ENCODE peak calls at places on chromosomes 2 and 18, in ten cellular contexts. U is ovary, Z is adrenal gland, D is OCI-LY7, T is hepatocyte, F is HCT116, I is right lobe of liver, S is ascending aorta, R is upper lobe of right lung, G is A549. Y is an unnamed sample.

GRCh38 chr2:38439226-38439612 is 62.1 kb upstream of the ATL2 start:
- DNase-seq in U (no peak), Z (peak; percentile 33), D (no peak), T (no peak), F (no peak), I (no peak), S (no peak), R (no peak), G (no peak), Y (no peak)

GRCh38 chr2:95525294-95526035 is 40.9 kb upstream of the TRIM43B start:
- DNase-seq in U (no peak), Z (no peak), D (no peak), T (no peak), F (no peak), I (no peak), S (no peak), R (peak; percentile 83), G (no peak), Y (no peak)

GRCh38 chr2:69138247-69138754 is 125.3 kb downstream of the ANTXR1 start:
- DNase-seq in U (no peak), Z (no peak), D (no peak), T (no peak), F (peak; percentile 15), I (no peak), S (no peak), R (no peak), G (peak; percentile 36), Y (no peak)

GRCh38 chr2:120985174-120985996 is 249.7 kb downstream of the GLI2 start:
- DNase-seq in U (no peak), Z (no peak), D (no peak), T (no peak), F (no peak), I (no peak), S (no peak), R (no peak), G (no peak), Y (no peak)

GRCh38 chr2:160970052-160970846 is 190.0 kb upstream of the TANK start:
- DNase-seq in U (peak; percentile 64), Z (peak; percentile 48), D (peak; percentile 29), T (peak; percentile 82), F (peak; percentile 55), I (no peak), S (no peak), R (no peak), G (peak; percentile 85), Y (no peak)

GRCh38 chr2:164014068-164014577 is 278.3 kb upstream of the FIGN start:
- DNase-seq in U (no peak), Z (no peak), D (no peak), T (no peak), F (no peak), I (no peak), S (no peak), R (no peak), G (no peak), Y (no peak)

GRCh38 chr18:61360440-61361383 is 27.5 kb downstream of the CDH20 start:
- DNase-seq in U (no peak), Z (no peak), D (peak; percentile 2), T (no peak), F (no peak), I (no peak), S (no peak), R (no peak), G (no peak), Y (no peak)

GRCh38 chr2:42957109-42958035 is 165.0 kb upstream of the HAAO start:
- DNase-seq in U (no peak), Z (no peak), D (no peak), T (peak; percentile 58), F (no peak), I (no peak), S (no peak), R (no peak), G (no peak), Y (no peak)

GRCh38 chr18:79902640-79903039 is 48.8 kb downstream of the SLC66A2 start:
- DNase-seq in U (no peak), Z (no peak), D (no peak), T (no peak), F (no peak), I (no peak), S (no peak), R (peak; percentile 57), G (no peak), Y (no peak)

GRCh38 chr2:240212425-240213225 is 72.2 kb upstream of the OTOS start:
- DNase-seq in U (no peak), Z (peak; percentile 18), D (no peak), T (no peak), F (no peak), I (no peak), S (no peak), R (no peak), G (no peak), Y (no peak)

GRCh38 chr2:189685540-189686229 is 11.2 kb downstream of the ANKAR start:
- DNase-seq in U (peak; percentile 45), Z (no peak), D (no peak), T (no peak), F (no peak), I (no peak), S (no peak), R (no peak), G (no peak), Y (no peak)

GRCh38 chr18:30903566-30903965 is 139.0 kb downstream of the DSC3 start:
- DNase-seq in U (no peak), Z (no peak), D (no peak), T (peak; percentile 47), F (peak; percentile 12), I (no peak), S (no peak), R (no peak), G (peak; percentile 48), Y (no peak)

GRCh38 chr18:79585395-79586370 is 93.9 kb upstream of the CTDP1 start:
- DNase-seq in U (peak; percentile 34), Z (no peak), D (peak; percentile 1), T (no peak), F (no peak), I (peak; percentile 7), S (no peak), R (peak; percentile 42), G (no peak), Y (no peak)

GRCh38 chr18:13562494-13563029 is 163.8 kb downstream of the FAM210A start:
- DNase-seq in U (no peak), Z (no peak), D (peak; percentile 37), T (no peak), F (no peak), I (no peak), S (no peak), R (peak; percentile 75), G (no peak), Y (no peak)

DNA sequence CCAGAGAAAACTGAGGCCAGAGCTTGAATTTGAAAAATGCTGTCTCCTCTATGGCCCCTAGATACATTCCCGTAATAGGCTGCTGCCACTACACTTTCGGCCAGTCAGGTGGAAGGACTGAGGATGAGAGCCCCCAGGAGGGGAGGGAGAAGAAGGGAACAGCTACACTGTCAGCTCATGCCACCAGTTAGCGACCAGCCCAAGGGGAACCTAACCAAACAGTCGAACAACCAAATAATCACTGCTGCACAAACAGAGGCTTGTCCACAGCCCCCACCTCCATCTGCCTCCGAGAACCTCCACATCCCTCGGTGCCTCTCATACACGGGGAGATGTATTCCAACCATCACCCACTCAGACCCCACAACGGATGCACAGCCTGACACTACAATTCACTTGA is 7.3 kb downstream of the ZNF516 start:
- DNase-seq in U (no peak), Z (no peak), D (no peak), T (no peak), F (no peak), I (no peak), S (no peak), R (no peak), G (no peak), Y (no peak)
- H3K4me1 ChIP-seq in U (peaks cover 13% of the 10 kb centered on the region), Z (peaks cover 6% of the 10 kb centered on the region), D (peaks cover 57% of the 10 kb centered on the region), T (peaks cover 46% of the 10 kb centered on the region), F (peaks cover 16% of the 10 kb centered on the region), I (no peaks in the 10 kb centered on the region), S (no peaks in the 10 kb centered on the region), R (no peaks in the 10 kb centered on the region), G (peaks cover 16% of the 10 kb centered on the region), Y (no peaks in the 10 kb centered on the region)

GRCh38 chr2:112960230-112960825 is 17.5 kb upstream of the IL36G start:
- DNase-seq in U (no peak), Z (no peak), D (no peak), T (no peak), F (no peak), I (no peak), S (no peak), R (no peak), G (no peak), Y (no peak)
- TF ChIP-seq CTCF in U (no peak), Z (no peak), D (peak; percentile 23), T (peak; percentile 5), F (peak; percentile 22), I (no peak), S (no peak), R (no peak), G (no peak), Y (no peak)

GRCh38 chr2:20618886-20619521 is 31.9 kb downstream of the HS1BP3 start:
- DNase-seq in U (no peak), Z (no peak), D (no peak), T (no peak), F (no peak), I (no peak), S (peak; percentile 6), R (peak; percentile 62), G (no peak), Y (no peak)

GRCh38 chr2:20619624-20620024 is 31.3 kb downstream of the HS1BP3 start:
- DNase-seq in U (no peak), Z (no peak), D (no peak), T (no peak), F (no peak), I (no peak), S (peak; percentile 6), R (peak; percentile 49), G (no peak), Y (no peak)

GRCh38 chr2:20617892-20618467 is 32.9 kb downstream of the HS1BP3 start:
- DNase-seq in U (peak; percentile 100), Z (peak; percentile 99), D (no peak), T (peak; percentile 95), F (peak; percentile 67), I (peak; percentile 97), S (peak; percentile 94), R (peak; percentile 96), G (peak; percentile 95), Y (peak; percentile 98)

GRCh38 chr2:20617081-20617575 is 33.8 kb downstream of the HS1BP3 start:
- DNase-seq in U (peak; percentile 95), Z (peak; percentile 82), D (no peak), T (peak; percentile 59), F (no peak), I (peak; percentile 85), S (peak; percentile 27), R (peak; percentile 82), G (no peak), Y (no peak)

DNA sequence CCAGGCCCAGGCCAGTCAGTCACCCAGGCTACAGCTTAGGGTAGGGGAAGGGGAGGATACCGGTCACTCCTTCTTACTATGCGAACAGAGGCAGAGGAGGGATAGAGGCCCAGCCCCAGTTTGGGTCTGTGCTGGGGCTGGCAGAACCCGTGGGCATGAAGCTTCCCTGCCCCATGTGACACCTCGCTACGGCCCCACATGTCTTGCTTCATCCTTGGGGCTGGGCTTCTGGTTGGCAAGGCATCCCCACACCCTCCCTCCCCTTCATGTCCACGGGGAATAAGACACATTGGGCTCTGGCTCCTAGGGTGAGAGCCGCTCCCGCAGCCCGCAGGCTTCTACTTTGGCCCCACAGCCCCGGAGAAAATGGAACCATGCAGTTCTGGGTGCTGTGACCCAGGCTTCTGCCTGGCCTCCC is 32.4 kb downstream of the HS1BP3 start:
- DNase-seq in U (no peak), Z (peak; percentile 87), D (no peak), T (no peak), F (no peak), I (peak; percentile 25), S (peak; percentile 65), R (peak; percentile 79), G (no peak), Y (no peak)
- H3K4me1 ChIP-seq in U (peaks cover 36% of the 10 kb centered on the region), Z (peaks cover 33% of the 10 kb centered on the region), D (peaks cover 6% of the 10 kb centered on the region), T (peaks cover 43% of the 10 kb centered on the region), F (peaks cover 43% of the 10 kb centered on the region), I (peaks cover 18% of the 10 kb centered on the region), S (peaks cover 51% of the 10 kb centered on the region), R (peaks cover 66% of the 10 kb centered on the region), G (peaks cover 26% of the 10 kb centered on the region), Y (peaks cover 37% of the 10 kb centered on the region)

GRCh38 chr18:3053081-3053480 is 40.1 kb upstream of the LPIN2 start:
- DNase-seq in U (no peak), Z (no peak), D (no peak), T (no peak), F (no peak), I (no peak), S (no peak), R (no peak), G (no peak), Y (no peak)
- TF ChIP-seq CTCF in U (no peak), Z (no peak), D (no peak), T (no peak), F (no peak), I (no peak), S (no peak), R (no peak), G (no peak), Y (no peak)